ENCODE peak calls at places on chromosomes 7 and 10, in nine cellular contexts. One of them, this sample, is unnamed.

GRCh38 chr7:17941171-17941490 is 837 bp upstream of the SNX13 start:
- DNase-seq in left lung: no peak
- DNase-seq in left ventricle myocardium inferior: no peak
- DNase-seq in stomach: no peak
- DNase-seq in tibial nerve: no peak
- DNase-seq in ovary: no peak
- DNase-seq in mammary epithelial cell: peak; percentile 30
- DNase-seq in upper lobe of left lung: no peak
- DNase-seq in Peyer's patch: no peak
- DNase-seq in this sample: no peak

GRCh38 chr7:28358423-28358868 is 53.9 kb upstream of the CREB5 start:
- DNase-seq in tibial nerve: no peak
- DNase-seq in mammary epithelial cell: peak; percentile 96
- DNase-seq in Peyer's patch: no peak
- DNase-seq in left lung: no peak
- DNase-seq in stomach: no peak
- DNase-seq in left ventricle myocardium inferior: no peak
- DNase-seq in upper lobe of left lung: no peak
- DNase-seq in ovary: no peak
- DNase-seq in this sample: no peak

GRCh38 chr7:159006610-159007130 is 138.0 kb downstream of the VIPR2 start:
- DNase-seq in left lung: no peak
- DNase-seq in ovary: no peak
- DNase-seq in stomach: no peak
- DNase-seq in tibial nerve: no peak
- DNase-seq in upper lobe of left lung: no peak
- DNase-seq in Peyer's patch: no peak
- DNase-seq in mammary epithelial cell: no peak
- DNase-seq in left ventricle myocardium inferior: no peak
- DNase-seq in this sample: no peak

GRCh38 chr7:13291010-13291409 is 603.6 kb downstream of the ARL4A start:
- DNase-seq in Peyer's patch: no peak
- DNase-seq in stomach: no peak
- DNase-seq in tibial nerve: no peak
- DNase-seq in left lung: no peak
- DNase-seq in mammary epithelial cell: no peak
- DNase-seq in upper lobe of left lung: no peak
- DNase-seq in ovary: no peak
- DNase-seq in left ventricle myocardium inferior: no peak
- DNase-seq in this sample: no peak

GRCh38 chr7:20220824-20221547 is 3.8 kb upstream of the MACC1 start:
- DNase-seq in Peyer's patch: no peak
- DNase-seq in ovary: no peak
- DNase-seq in upper lobe of left lung: no peak
- DNase-seq in tibial nerve: no peak
- DNase-seq in mammary epithelial cell: peak; percentile 87
- DNase-seq in left lung: no peak
- DNase-seq in stomach: no peak
- DNase-seq in left ventricle myocardium inferior: no peak
- DNase-seq in this sample: no peak

GRCh38 chr10:105241254-105241653 is 600.2 kb downstream of the SORCS3 start:
- DNase-seq in ovary: no peak
- DNase-seq in stomach: no peak
- DNase-seq in Peyer's patch: no peak
- DNase-seq in left ventricle myocardium inferior: no peak
- DNase-seq in mammary epithelial cell: no peak
- DNase-seq in tibial nerve: no peak
- DNase-seq in left lung: no peak
- DNase-seq in upper lobe of left lung: peak; percentile 12
- DNase-seq in this sample: no peak

GRCh38 chr10:49502358-49502757 is 36.6 kb downstream of the ERCC6 start:
- DNase-seq in upper lobe of left lung: no peak
- DNase-seq in tibial nerve: no peak
- DNase-seq in left ventricle myocardium inferior: peak; percentile 21
- DNase-seq in left lung: no peak
- DNase-seq in Peyer's patch: no peak
- DNase-seq in mammary epithelial cell: no peak
- DNase-seq in stomach: no peak
- DNase-seq in ovary: no peak
- DNase-seq in this sample: no peak

GRCh38 chr10:98240524-98240923 is 27.5 kb downstream of the LOXL4 start:
- DNase-seq in Peyer's patch: no peak
- DNase-seq in left ventricle myocardium inferior: no peak
- DNase-seq in left lung: no peak
- DNase-seq in tibial nerve: no peak
- DNase-seq in mammary epithelial cell: no peak
- DNase-seq in ovary: no peak
- DNase-seq in upper lobe of left lung: no peak
- DNase-seq in stomach: no peak
- DNase-seq in this sample: no peak

GRCh38 chr7:114107522-114107921 is 188.7 kb upstream of the PPP1R3A start:
- DNase-seq in Peyer's patch: no peak
- DNase-seq in upper lobe of left lung: no peak
- DNase-seq in left lung: no peak
- DNase-seq in ovary: no peak
- DNase-seq in tibial nerve: no peak
- DNase-seq in mammary epithelial cell: no peak
- DNase-seq in stomach: no peak
- DNase-seq in left ventricle myocardium inferior: no peak
- DNase-seq in this sample: no peak

GRCh38 chr10:79262131-79262530 is 85.1 kb upstream of the PPIF start:
- DNase-seq in left ventricle myocardium inferior: no peak
- DNase-seq in tibial nerve: no peak
- DNase-seq in upper lobe of left lung: no peak
- DNase-seq in left lung: no peak
- DNase-seq in ovary: no peak
- DNase-seq in stomach: no peak
- DNase-seq in mammary epithelial cell: peak; percentile 26
- DNase-seq in Peyer's patch: no peak
- DNase-seq in this sample: no peak

GRCh38 chr7:149729586-149729982 is 43.8 kb downstream of the ZNF467 start:
- DNase-seq in Peyer's patch: peak; percentile 34
- DNase-seq in left lung: no peak
- DNase-seq in mammary epithelial cell: no peak
- DNase-seq in left ventricle myocardium inferior: no peak
- DNase-seq in tibial nerve: no peak
- DNase-seq in stomach: no peak
- DNase-seq in upper lobe of left lung: no peak
- DNase-seq in ovary: no peak
- DNase-seq in this sample: peak; percentile 14

GRCh38 chr7:149728491-149729375 is 44.7 kb downstream of the ZNF467 start:
- DNase-seq in tibial nerve: no peak
- DNase-seq in mammary epithelial cell: no peak
- DNase-seq in stomach: no peak
- DNase-seq in upper lobe of left lung: peak; percentile 76
- DNase-seq in left ventricle myocardium inferior: no peak
- DNase-seq in left lung: no peak
- DNase-seq in Peyer's patch: peak; percentile 34
- DNase-seq in ovary: no peak
- DNase-seq in this sample: peak; percentile 30

GRCh38 chr7:149732111-149732561 is 41.3 kb downstream of the ZNF467 start:
- DNase-seq in Peyer's patch: no peak
- DNase-seq in left lung: no peak
- DNase-seq in left ventricle myocardium inferior: peak; percentile 64
- DNase-seq in stomach: peak; percentile 35
- DNase-seq in upper lobe of left lung: no peak
- DNase-seq in ovary: no peak
- DNase-seq in mammary epithelial cell: no peak
- DNase-seq in tibial nerve: no peak
- DNase-seq in this sample: peak; percentile 42

GRCh38 chr7:149731207-149731955 is 42.0 kb downstream of the ZNF467 start:
- DNase-seq in Peyer's patch: no peak
- DNase-seq in ovary: no peak
- DNase-seq in left ventricle myocardium inferior: no peak
- DNase-seq in tibial nerve: no peak
- DNase-seq in stomach: no peak
- DNase-seq in left lung: no peak
- DNase-seq in mammary epithelial cell: no peak
- DNase-seq in upper lobe of left lung: no peak
- DNase-seq in this sample: peak; percentile 37

DNA sequence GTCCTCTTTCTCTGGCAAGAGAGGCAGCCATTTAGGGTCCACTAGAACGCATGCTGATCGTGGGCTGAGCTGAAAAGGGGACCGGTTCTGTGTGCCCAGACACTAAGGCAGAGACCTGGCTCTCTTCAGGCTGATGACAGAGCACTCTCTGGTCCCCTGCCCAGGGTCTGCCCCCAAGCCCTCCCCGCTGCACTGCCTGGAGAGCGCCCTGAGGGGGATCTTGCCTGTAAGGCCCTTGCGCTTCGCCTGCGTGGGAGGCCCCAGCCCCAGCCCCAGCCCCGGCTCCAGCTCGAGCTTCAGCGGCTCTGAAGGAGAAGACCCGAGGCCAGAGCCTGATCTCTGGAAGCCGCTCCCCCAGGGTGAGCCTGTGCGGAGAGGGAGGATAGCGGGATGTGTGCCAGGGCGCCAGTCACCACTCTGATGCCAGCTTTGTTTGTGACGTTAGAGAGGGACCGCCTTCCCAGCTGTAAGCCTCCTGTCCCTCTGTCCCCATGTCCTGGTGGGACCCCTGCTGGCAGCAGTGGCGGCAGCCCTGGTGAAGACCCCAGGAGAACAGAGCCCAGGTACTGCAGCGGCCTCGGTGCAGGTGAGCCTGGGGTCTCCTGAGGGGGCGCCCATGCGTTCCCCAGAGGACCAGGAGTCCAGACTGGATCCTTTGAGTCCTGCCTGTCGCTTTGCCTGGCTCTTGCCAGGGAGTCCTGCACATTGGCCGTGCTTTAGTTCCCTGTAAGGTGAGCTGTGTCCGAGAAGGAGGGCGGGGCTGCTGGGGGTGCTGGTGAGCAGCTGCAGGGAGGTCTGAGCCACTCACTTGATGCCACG is 43.2 kb downstream of the ZNF467 start:
- DNase-seq in Peyer's patch: peak; percentile 30
- DNase-seq in tibial nerve: no peak
- DNase-seq in mammary epithelial cell: no peak
- DNase-seq in left ventricle myocardium inferior: peak; percentile 78
- DNase-seq in upper lobe of left lung: peak; percentile 72
- DNase-seq in ovary: no peak
- DNase-seq in left lung: no peak
- DNase-seq in stomach: no peak
- DNase-seq in this sample: peak; percentile 41
- H3K36me3 ChIP-seq in Peyer's patch: no peaks in the 10 kb centered on the region
- H3K36me3 ChIP-seq in tibial nerve: no peaks in the 10 kb centered on the region
- H3K36me3 ChIP-seq in mammary epithelial cell: peaks cover 4% of the 10 kb centered on the region
- H3K36me3 ChIP-seq in left ventricle myocardium inferior: peaks cover 83% of the 10 kb centered on the region
- H3K36me3 ChIP-seq in upper lobe of left lung: peaks cover 4% of the 10 kb centered on the region
- H3K36me3 ChIP-seq in ovary: no peaks in the 10 kb centered on the region
- H3K36me3 ChIP-seq in left lung: peaks cover 86% of the 10 kb centered on the region
- H3K36me3 ChIP-seq in stomach: peaks cover 91% of the 10 kb centered on the region
- H3K36me3 ChIP-seq in this sample: peaks cover 81% of the 10 kb centered on the region

DNA sequence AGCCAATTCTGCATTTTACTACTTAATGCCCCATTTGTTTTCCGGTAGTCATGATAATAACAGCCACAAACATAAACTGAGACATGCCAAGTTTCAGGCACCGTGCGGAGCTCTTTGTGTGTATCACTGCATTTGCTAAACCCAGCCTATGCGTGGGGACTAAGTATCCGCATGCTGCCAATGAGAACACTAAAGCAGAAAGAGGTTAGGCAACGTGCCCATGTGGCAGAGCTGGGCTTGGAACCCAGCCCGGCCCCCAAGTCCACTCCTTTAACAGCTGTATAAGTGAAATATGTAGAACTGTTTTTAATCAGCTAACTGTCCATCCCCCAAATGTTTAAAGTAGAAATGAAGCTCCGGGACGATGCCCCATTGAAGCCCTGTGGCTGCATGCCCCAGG is 54.1 kb downstream of the SLIT1 start:
- DNase-seq in tibial nerve: no peak
- DNase-seq in mammary epithelial cell: no peak
- DNase-seq in stomach: no peak
- DNase-seq in upper lobe of left lung: no peak
- DNase-seq in left ventricle myocardium inferior: no peak
- DNase-seq in ovary: no peak
- DNase-seq in left lung: no peak
- DNase-seq in Peyer's patch: no peak
- DNase-seq in this sample: no peak
- H3K4me1 ChIP-seq in tibial nerve: peaks cover 13% of the 10 kb centered on the region
- H3K4me1 ChIP-seq in mammary epithelial cell: no peaks in the 10 kb centered on the region
- H3K4me1 ChIP-seq in stomach: no peaks in the 10 kb centered on the region
- H3K4me1 ChIP-seq in upper lobe of left lung: no peaks in the 10 kb centered on the region
- H3K4me1 ChIP-seq in left ventricle myocardium inferior: peaks cover 6% of the 10 kb centered on the region
- H3K4me1 ChIP-seq in ovary: no peaks in the 10 kb centered on the region
- H3K4me1 ChIP-seq in left lung: no peaks in the 10 kb centered on the region
- H3K4me1 ChIP-seq in Peyer's patch: no peaks in the 10 kb centered on the region
- H3K4me1 ChIP-seq in this sample: no peaks in the 10 kb centered on the region

GRCh38 chr7:21722371-21722770 is 179.5 kb downstream of the DNAH11 start:
- DNase-seq in upper lobe of left lung: no peak
- DNase-seq in Peyer's patch: no peak
- DNase-seq in left ventricle myocardium inferior: no peak
- DNase-seq in stomach: no peak
- DNase-seq in tibial nerve: no peak
- DNase-seq in ovary: no peak
- DNase-seq in mammary epithelial cell: no peak
- DNase-seq in left lung: no peak
- DNase-seq in this sample: no peak
- TF ChIP-seq CTCF in upper lobe of left lung: no peak
- TF ChIP-seq CTCF in Peyer's patch: no peak
- TF ChIP-seq CTCF in left ventricle myocardium inferior: peak; percentile 14
- TF ChIP-seq CTCF in stomach: peak; percentile 18
- TF ChIP-seq CTCF in tibial nerve: no peak
- TF ChIP-seq CTCF in ovary: no peak
- TF ChIP-seq CTCF in mammary epithelial cell: peak; percentile 30
- TF ChIP-seq CTCF in left lung: peak; percentile 18
- TF ChIP-seq CTCF in this sample: no peak

GRCh38 chr10:99880071-99880835 is 97.8 kb downstream of the ABCC2 start:
- DNase-seq in left lung: no peak
- DNase-seq in tibial nerve: no peak
- DNase-seq in stomach: no peak
- DNase-seq in Peyer's patch: no peak
- DNase-seq in left ventricle myocardium inferior: peak; percentile 19
- DNase-seq in ovary: peak; percentile 89
- DNase-seq in upper lobe of left lung: no peak
- DNase-seq in mammary epithelial cell: no peak
- DNase-seq in this sample: no peak

GRCh38 chr10:99883523-99883922 is 101.1 kb downstream of the ABCC2 start:
- DNase-seq in left ventricle myocardium inferior: no peak
- DNase-seq in ovary: no peak
- DNase-seq in upper lobe of left lung: no peak
- DNase-seq in tibial nerve: no peak
- DNase-seq in mammary epithelial cell: no peak
- DNase-seq in left lung: no peak
- DNase-seq in stomach: no peak
- DNase-seq in Peyer's patch: no peak
- DNase-seq in this sample: no peak

GRCh38 chr10:99875473-99875872 is 93.0 kb downstream of the ABCC2 start:
- DNase-seq in stomach: no peak
- DNase-seq in left lung: no peak
- DNase-seq in left ventricle myocardium inferior: no peak
- DNase-seq in upper lobe of left lung: no peak
- DNase-seq in ovary: no peak
- DNase-seq in tibial nerve: no peak
- DNase-seq in mammary epithelial cell: no peak
- DNase-seq in Peyer's patch: no peak
- DNase-seq in this sample: no peak

DNA sequence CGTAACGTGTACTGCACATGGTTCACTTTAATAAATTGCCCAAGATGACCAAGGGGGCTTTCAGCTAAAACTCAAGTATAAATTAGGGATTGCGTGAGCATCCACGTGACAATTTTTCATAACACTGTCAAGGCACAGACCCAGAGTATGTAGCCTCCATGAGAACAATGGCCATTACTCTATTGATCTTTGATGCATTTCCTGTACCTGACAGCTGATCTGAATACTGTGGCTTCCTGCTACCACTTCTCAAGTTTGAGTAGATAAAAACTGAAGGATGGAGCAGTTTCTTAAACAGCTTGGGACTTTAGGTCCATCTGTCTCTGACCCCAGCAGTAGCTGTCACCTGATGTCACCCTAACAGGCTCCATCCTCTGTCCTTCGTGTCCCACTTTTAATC is 98.9 kb downstream of the ABCC2 start:
- DNase-seq in stomach: no peak
- DNase-seq in ovary: no peak
- DNase-seq in left lung: no peak
- DNase-seq in upper lobe of left lung: no peak
- DNase-seq in mammary epithelial cell: no peak
- DNase-seq in tibial nerve: no peak
- DNase-seq in left ventricle myocardium inferior: no peak
- DNase-seq in Peyer's patch: no peak
- DNase-seq in this sample: no peak
- H3K36me3 ChIP-seq in stomach: peaks cover 100% of the 10 kb centered on the region
- H3K36me3 ChIP-seq in ovary: no peaks in the 10 kb centered on the region
- H3K36me3 ChIP-seq in left lung: peaks cover 100% of the 10 kb centered on the region
- H3K36me3 ChIP-seq in upper lobe of left lung: peaks cover 42% of the 10 kb centered on the region
- H3K36me3 ChIP-seq in mammary epithelial cell: peaks cover 37% of the 10 kb centered on the region
- H3K36me3 ChIP-seq in tibial nerve: no peaks in the 10 kb centered on the region
- H3K36me3 ChIP-seq in left ventricle myocardium inferior: peaks cover 100% of the 10 kb centered on the region
- H3K36me3 ChIP-seq in Peyer's patch: no peaks in the 10 kb centered on the region
- H3K36me3 ChIP-seq in this sample: peaks cover 97% of the 10 kb centered on the region